ENCODE peak calls at places on chromosomes 2 and 18, in ten cellular contexts. R is dorsolateral prefrontal cortex; O is ovary; J is CD4-positive, alpha-beta T cell; S is HCT116; N is vagina; H is left lung; D is pancreas; X is upper lobe of right lung; L is stomach. Y is an unnamed sample.

GRCh38 chr2:166784296-166784946 is 103.9 kb upstream of the XIRP2 start:
- DNase-seq in R (no peak), O (no peak), J (no peak), S (no peak), N (no peak), H (no peak), D (no peak), X (no peak), L (no peak), Y (no peak)

GRCh38 chr2:29443086-29443485 is 327.9 kb downstream of the CLIP4 start:
- DNase-seq in R (no peak), O (no peak), J (no peak), S (no peak), N (no peak), H (no peak), D (peak), X (no peak), L (no peak), Y (no peak)

GRCh38 chr2:99975386-99975785 is 167.0 kb downstream of the AFF3 start:
- DNase-seq in R (no peak), O (no peak), J (no peak), S (no peak), N (no peak), H (no peak), D (no peak), X (no peak), L (no peak), Y (peak)

GRCh38 chr2:29459445-29460179 is 344.4 kb downstream of the CLIP4 start:
- DNase-seq in R (no peak), O (no peak), J (no peak), S (no peak), N (no peak), H (no peak), D (no peak), X (no peak), L (no peak), Y (peak)

GRCh38 chr2:36300697-36301096 is 54.9 kb upstream of the CRIM1 start:
- DNase-seq in R (no peak), O (no peak), J (no peak), S (no peak), N (no peak), H (no peak), D (no peak), X (no peak), L (no peak), Y (no peak)

GRCh38 chr18:56085561-56085960 is 497.6 kb upstream of the TCF4 start:
- DNase-seq in R (no peak), O (peak), J (no peak), S (no peak), N (no peak), H (no peak), D (no peak), X (no peak), L (no peak), Y (no peak)

GRCh38 chr2:229297284-229297683 is 26.2 kb upstream of the PID1 start:
- DNase-seq in R (no peak), O (no peak), J (no peak), S (no peak), N (no peak), H (no peak), D (no peak), X (no peak), L (no peak), Y (no peak)

GRCh38 chr2:136112949-136113766 is 4.8 kb downstream of the CXCR4 start:
- DNase-seq in R (no peak), O (no peak), J (no peak), S (no peak), N (no peak), H (no peak), D (no peak), X (no peak), L (no peak), Y (no peak)

GRCh38 chr2:150051004-150051403 is 436.5 kb downstream of the RND3 start:
- DNase-seq in R (no peak), O (no peak), J (no peak), S (no peak), N (no peak), H (no peak), D (no peak), X (no peak), L (no peak), Y (no peak)

GRCh38 chr2:192578780-192579179 is 384.0 kb upstream of the TMEFF2 start:
- DNase-seq in R (no peak), O (no peak), J (no peak), S (no peak), N (no peak), H (no peak), D (no peak), X (no peak), L (no peak), Y (no peak)

GRCh38 chr2:17805717-17806354 is 10.4 kb upstream of the MSGN1 start:
- DNase-seq in R (no peak), O (no peak), J (no peak), S (no peak), N (peak), H (no peak), D (no peak), X (no peak), L (no peak), Y (no peak)

GRCh38 chr18:55875330-55875933 is 287.4 kb upstream of the TCF4 start:
- DNase-seq in R (no peak), O (no peak), J (no peak), S (no peak), N (no peak), H (no peak), D (no peak), X (no peak), L (no peak), Y (no peak)

GRCh38 chr2:66427219-66427768 is 7.6 kb upstream of the MEIS1 start:
- DNase-seq in R (no peak), O (no peak), J (no peak), S (no peak), N (no peak), H (no peak), D (no peak), X (no peak), L (no peak), Y (no peak)

GRCh38 chr18:22606563-22607283 is 189.0 kb upstream of the CTAGE1 start:
- DNase-seq in R (no peak), O (no peak), J (no peak), S (no peak), N (no peak), H (peak), D (no peak), X (no peak), L (no peak), Y (no peak)

GRCh38 chr2:54898451-54899226 is 151.6 kb downstream of the RTN4 start:
- DNase-seq in R (no peak), O (no peak), J (no peak), S (no peak), N (no peak), H (no peak), D (no peak), X (no peak), L (no peak), Y (no peak)

GRCh38 chr2:84938194-84938879 is 32.6 kb upstream of the KCMF1 start:
- DNase-seq in R (no peak), O (no peak), J (no peak), S (peak), N (no peak), H (no peak), D (no peak), X (no peak), L (no peak), Y (no peak)

GRCh38 chr2:27071277-27071989 is at the start of gene OST4:
- DNase-seq in R (peak), O (peak), J (peak), S (peak), N (no peak), H (peak), D (peak), X (peak), L (peak), Y (peak)

GRCh38 chr2:33441235-33441810 is 35.1 kb upstream of the RASGRP3 start:
- DNase-seq in R (no peak), O (peak), J (no peak), S (peak), N (no peak), H (no peak), D (no peak), X (no peak), L (no peak), Y (peak)

GRCh38 chr18:63317982-63318881 is 1.3 kb downstream of the BCL2 start:
- DNase-seq in R (peak), O (peak), J (peak), S (no peak), N (no peak), H (peak), D (peak), X (peak), L (peak), Y (peak)

GRCh38 chr2:151891566-151892194 is 63.5 kb upstream of the ARL5A start:
- DNase-seq in R (no peak), O (no peak), J (no peak), S (no peak), N (no peak), H (no peak), D (no peak), X (no peak), L (no peak), Y (no peak)

GRCh38 chr2:197001921-197002320 is 75.4 kb upstream of the PGAP1 start:
- DNase-seq in R (no peak), O (no peak), J (no peak), S (no peak), N (no peak), H (no peak), D (no peak), X (no peak), L (no peak), Y (no peak)

GRCh38 chr18:59067873-59068272 is 71.8 kb upstream of the SEC11C start:
- DNase-seq in R (no peak), O (no peak), J (no peak), S (no peak), N (no peak), H (no peak), D (no peak), X (no peak), L (peak), Y (no peak)

GRCh38 chr2:152012697-152013096 is 86.1 kb downstream of the CACNB4 start:
- DNase-seq in R (no peak), O (no peak), J (no peak), S (no peak), N (no peak), H (no peak), D (no peak), X (no peak), L (no peak), Y (no peak)

GRCh38 chr2:48529189-48529588 is 765 bp upstream of the STON1 start:
- DNase-seq in R (no peak), O (peak), J (no peak), S (no peak), N (no peak), H (no peak), D (no peak), X (no peak), L (no peak), Y (no peak)

GRCh38 chr2:237178396-237178795 is 92.7 kb downstream of the COPS8 start:
- DNase-seq in R (no peak), O (no peak), J (no peak), S (no peak), N (no peak), H (no peak), D (no peak), X (no peak), L (no peak), Y (peak)

GRCh38 chr2:46297546-46298271 is 502 bp downstream of the EPAS1 start:
- DNase-seq in R (no peak), O (peak), J (peak), S (no peak), N (no peak), H (peak), D (peak), X (peak), L (peak), Y (peak)

GRCh38 chr2:174753038-174753633 is 11.1 kb downstream of the CHRNA1 start:
- DNase-seq in R (no peak), O (no peak), J (peak), S (no peak), N (no peak), H (no peak), D (no peak), X (no peak), L (no peak), Y (no peak)

GRCh38 chr2:71568103-71568502 is 114.7 kb downstream of the DYSF start:
- DNase-seq in R (no peak), O (no peak), J (no peak), S (no peak), N (no peak), H (no peak), D (no peak), X (no peak), L (no peak), Y (no peak)

GRCh38 chr18:66599190-66599589 is 4.7 kb downstream of the CDH19 start:
- DNase-seq in R (no peak), O (no peak), J (no peak), S (no peak), N (no peak), H (no peak), D (no peak), X (no peak), L (no peak), Y (no peak)

GRCh38 chr2:240917684-240918257 is 11.6 kb downstream of the CROCC2 start:
- DNase-seq in R (no peak), O (peak), J (peak), S (no peak), N (no peak), H (peak), D (peak), X (peak), L (no peak), Y (no peak)

GRCh38 chr18:75473316-75473715 is 45.8 kb upstream of the SMIM21 start:
- DNase-seq in R (no peak), O (no peak), J (no peak), S (no peak), N (no peak), H (no peak), D (no peak), X (no peak), L (no peak), Y (no peak)

GRCh38 chr2:215736653-215737290 is 276.6 kb downstream of the MREG start:
- DNase-seq in R (no peak), O (no peak), J (no peak), S (peak), N (no peak), H (no peak), D (no peak), X (no peak), L (no peak), Y (no peak)

GRCh38 chr2:15271941-15272340 is 289.2 kb downstream of the NBAS start:
- DNase-seq in R (no peak), O (no peak), J (no peak), S (no peak), N (no peak), H (no peak), D (no peak), X (no peak), L (no peak), Y (no peak)

GRCh38 chr2:25981596-25982272 is 563 bp downstream of the KIF3C start:
- DNase-seq in R (no peak), O (peak), J (no peak), S (no peak), N (no peak), H (peak), D (peak), X (peak), L (no peak), Y (no peak)

GRCh38 chr2:104844813-104845551 is 8.9 kb upstream of the POU3F3 start:
- DNase-seq in R (peak), O (no peak), J (no peak), S (no peak), N (no peak), H (peak), D (no peak), X (no peak), L (no peak), Y (no peak)

GRCh38 chr2:239247401-239248245 is 153.2 kb downstream of the HDAC4 start:
- DNase-seq in R (no peak), O (peak), J (no peak), S (peak), N (no peak), H (no peak), D (no peak), X (no peak), L (no peak), Y (no peak)

GRCh38 chr2:209496586-209496982 is 72.7 kb downstream of the MAP2 start:
- DNase-seq in R (no peak), O (no peak), J (no peak), S (no peak), N (no peak), H (no peak), D (no peak), X (no peak), L (no peak), Y (no peak)

GRCh38 chr2:100818003-100818605 is 1.8 kb upstream of the NPAS2 start:
- DNase-seq in R (no peak), O (peak), J (no peak), S (peak), N (no peak), H (no peak), D (no peak), X (no peak), L (no peak), Y (peak)

DNA sequence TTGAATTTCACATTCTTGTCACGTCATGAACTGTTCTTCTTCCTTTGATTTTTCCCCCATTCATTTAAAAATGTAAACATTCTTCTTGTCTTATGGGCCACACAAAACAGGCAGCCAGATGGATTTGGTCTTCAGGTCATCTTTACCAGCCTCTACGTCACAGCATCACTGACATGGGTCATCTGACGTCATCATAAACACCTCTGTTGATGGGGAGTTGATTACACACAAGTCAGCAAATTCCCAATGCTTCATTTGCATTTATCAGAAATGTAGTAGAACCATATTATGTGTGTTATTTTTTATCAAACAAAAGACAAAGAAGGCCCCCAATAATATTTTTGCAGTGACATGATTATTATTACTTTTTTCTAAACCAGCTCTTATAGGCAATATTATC is 777.9 kb downstream of the DCC start:
- DNase-seq in R (no peak), O (no peak), J (no peak), S (no peak), N (no peak), H (no peak), D (no peak), X (no peak), L (no peak), Y (no peak)
- H3K27ac ChIP-seq in R (no peak), O (no peak), J (no peak), S (no peak), N (no peak), H (no peak), D (no peak), X (no peak), L (no peak), Y (no peak)

GRCh38 chr2:153497938-153498629 is 19.5 kb upstream of the RPRM start:
- DNase-seq in R (no peak), O (no peak), J (no peak), S (no peak), N (no peak), H (peak), D (peak), X (no peak), L (no peak), Y (no peak)
- TF ChIP-seq CTCF in R (no peak), O (no peak), J (no peak), S (no peak), N (no peak), H (no peak), D (no peak), X (no peak), L (no peak), Y (no peak)

GRCh38 chr2:68420254-68420910 is 46.7 kb downstream of the FBXO48 start:
- DNase-seq in R (no peak), O (no peak), J (no peak), S (no peak), N (no peak), H (no peak), D (no peak), X (no peak), L (no peak), Y (no peak)
- H3K27ac ChIP-seq in R (no peak), O (no peak), J (no peak), S (no peak), N (no peak), H (no peak), D (no peak), X (no peak), L (no peak), Y (no peak)

GRCh38 chr2:160505236-160505635 is 11.6 kb upstream of the RBMS1 start:
- DNase-seq in R (no peak), O (no peak), J (no peak), S (no peak), N (no peak), H (no peak), D (no peak), X (no peak), L (no peak), Y (no peak)

GRCh38 chr2:160502478-160502877 is 8.9 kb upstream of the RBMS1 start:
- DNase-seq in R (no peak), O (no peak), J (no peak), S (no peak), N (no peak), H (no peak), D (no peak), X (no peak), L (no peak), Y (no peak)

GRCh38 chr2:160501370-160501769 is 7.8 kb upstream of the RBMS1 start:
- DNase-seq in R (no peak), O (no peak), J (no peak), S (no peak), N (no peak), H (no peak), D (no peak), X (no peak), L (no peak), Y (no peak)

GRCh38 chr2:160498147-160498546 is 4.5 kb upstream of the RBMS1 start:
- DNase-seq in R (no peak), O (no peak), J (no peak), S (no peak), N (no peak), H (no peak), D (no peak), X (no peak), L (no peak), Y (no peak)

GRCh38 chr2:160499865-160500264 is 6.3 kb upstream of the RBMS1 start:
- DNase-seq in R (no peak), O (no peak), J (no peak), S (no peak), N (no peak), H (no peak), D (no peak), X (no peak), L (no peak), Y (no peak)
- TF ChIP-seq CTCF in R (no peak), O (no peak), J (no peak), S (no peak), N (no peak), H (no peak), D (no peak), X (no peak), L (no peak), Y (no peak)

GRCh38 chr2:200765995-200766660 is 45.6 kb upstream of the BZW1 start:
- DNase-seq in R (no peak), O (no peak), J (no peak), S (peak), N (peak), H (no peak), D (no peak), X (no peak), L (no peak), Y (peak)

GRCh38 chr2:200770847-200771246 is 40.9 kb upstream of the BZW1 start:
- DNase-seq in R (no peak), O (no peak), J (no peak), S (no peak), N (no peak), H (no peak), D (no peak), X (no peak), L (no peak), Y (no peak)

GRCh38 chr2:200763422-200763821 is 48.3 kb upstream of the BZW1 start:
- DNase-seq in R (no peak), O (no peak), J (no peak), S (no peak), N (peak), H (no peak), D (no peak), X (no peak), L (no peak), Y (no peak)

GRCh38 chr2:200765139-200765951 is 46.4 kb upstream of the BZW1 start:
- DNase-seq in R (no peak), O (no peak), J (no peak), S (peak), N (peak), H (no peak), D (no peak), X (no peak), L (no peak), Y (peak)

GRCh38 chr2:200767111-200767885 is 44.4 kb upstream of the BZW1 start:
- DNase-seq in R (no peak), O (no peak), J (no peak), S (no peak), N (peak), H (no peak), D (no peak), X (no peak), L (no peak), Y (peak)
- H3K27ac ChIP-seq in R (no peak), O (no peak), J (no peak), S (peak), N (no peak), H (no peak), D (no peak), X (no peak), L (no peak), Y (peak)

DNA sequence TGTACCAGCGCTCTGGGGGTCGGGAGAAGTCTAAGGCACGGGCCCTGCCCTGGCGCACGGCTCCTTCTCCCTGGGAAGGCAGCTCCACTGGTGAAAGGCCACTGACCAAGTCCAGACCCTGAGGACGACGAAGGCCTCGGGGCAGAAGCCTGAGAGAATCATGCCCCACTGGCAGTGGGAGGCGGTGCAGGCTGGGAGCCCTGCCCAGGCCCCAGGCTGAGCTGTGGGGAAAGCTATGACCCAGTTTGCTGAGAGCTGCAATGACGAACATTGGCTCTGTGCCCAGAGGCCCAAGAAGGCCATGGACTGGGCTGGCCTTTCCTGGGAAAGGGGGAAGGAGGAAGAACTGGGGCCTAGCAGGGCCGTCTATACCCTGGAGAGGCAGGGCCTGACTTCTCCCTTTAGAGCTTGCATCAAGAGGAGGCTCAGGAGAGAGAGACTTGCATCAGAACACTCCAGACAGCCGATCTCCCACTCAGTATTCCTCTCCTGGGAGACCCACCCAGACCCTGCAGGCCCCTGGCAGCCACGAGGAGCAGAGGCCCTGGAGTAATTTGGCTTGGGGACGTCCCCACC is 32.9 kb downstream of the HS1BP3 start:
- DNase-seq in R (peak), O (peak), J (no peak), S (peak), N (peak), H (peak), D (peak), X (peak), L (peak), Y (peak)
- TF ChIP-seq CTCF in R (peak), O (peak), J (no peak), S (peak), N (no peak), H (peak), D (peak), X (peak), L (peak), Y (peak)